ENCODE peak calls at places on chromosomes 4 and X, in five cellular contexts. P, U, Z, L and O are unnamed samples.

GRCh38 chrX:74614193-74614909 is at the start of gene RLIM:
- DNase-seq in P (peak), U (peak), Z (peak), L (peak), O (peak)

GRCh38 chr4:76197001-76197743 is 16.5 kb downstream of the SCARB2 start:
- DNase-seq in P (no peak), U (no peak), Z (peak), L (no peak), O (no peak)

GRCh38 chrX:46034868-46035267 is 510.4 kb downstream of the ZNF674 start:
- DNase-seq in P (no peak), U (no peak), Z (no peak), L (no peak), O (no peak)

GRCh38 chr4:1316537-1317168 is 27.0 kb downstream of the MAEA start:
- DNase-seq in P (no peak), U (no peak), Z (no peak), L (no peak), O (no peak)

GRCh38 chr4:2891294-2891693 is 47.6 kb downstream of the ADD1 start:
- DNase-seq in P (no peak), U (no peak), Z (no peak), L (no peak), O (no peak)

GRCh38 chr4:98448923-98449322 is 187.7 kb downstream of the RAP1GDS1 start:
- DNase-seq in P (no peak), U (no peak), Z (peak), L (no peak), O (no peak)

GRCh38 chr4:139300431-139301142 is 718 bp upstream of the NAA15 start:
- DNase-seq in P (no peak), U (no peak), Z (peak), L (no peak), O (no peak)

GRCh38 chr4:64969081-64969480 is 559.8 kb upstream of the TECRL start:
- DNase-seq in P (no peak), U (no peak), Z (no peak), L (no peak), O (no peak)

GRCh38 chr4:160143574-160143973 is 1040.7 kb downstream of the RAPGEF2 start:
- DNase-seq in P (no peak), U (no peak), Z (peak), L (no peak), O (no peak)

GRCh38 chr4:793109-793861 is 32.6 kb downstream of the CPLX1 start:
- DNase-seq in P (no peak), U (no peak), Z (no peak), L (no peak), O (no peak)

GRCh38 chr4:121370729-121371325 is 10.0 kb downstream of the QRFPR start:
- DNase-seq in P (no peak), U (no peak), Z (peak), L (peak), O (no peak)

GRCh38 chr4:61320154-61320553 is 120.0 kb downstream of the ADGRL3 start:
- DNase-seq in P (no peak), U (no peak), Z (peak), L (no peak), O (no peak)

GRCh38 chr4:122602277-122603142 is 18.4 kb downstream of the IL21 start:
- DNase-seq in P (no peak), U (no peak), Z (peak), L (no peak), O (no peak)

GRCh38 chr4:116082808-116083366 is 969.5 kb upstream of the NDST4 start:
- DNase-seq in P (no peak), U (no peak), Z (no peak), L (no peak), O (no peak)

GRCh38 chrX:140432328-140433025 is 72.4 kb downstream of the SOX3 start:
- DNase-seq in P (no peak), U (no peak), Z (no peak), L (peak), O (peak)

GRCh38 chrX:73683236-73683859 is 120.4 kb downstream of the CHIC1 start:
- DNase-seq in P (no peak), U (no peak), Z (no peak), L (no peak), O (no peak)

GRCh38 chrX:134604701-134605271 is 53.5 kb downstream of the PLAC1 start:
- DNase-seq in P (no peak), U (no peak), Z (peak), L (peak), O (no peak)

GRCh38 chr4:188854451-188854850 is 715.2 kb downstream of the TRIML1 start:
- DNase-seq in P (no peak), U (no peak), Z (no peak), L (no peak), O (no peak)

DNA sequence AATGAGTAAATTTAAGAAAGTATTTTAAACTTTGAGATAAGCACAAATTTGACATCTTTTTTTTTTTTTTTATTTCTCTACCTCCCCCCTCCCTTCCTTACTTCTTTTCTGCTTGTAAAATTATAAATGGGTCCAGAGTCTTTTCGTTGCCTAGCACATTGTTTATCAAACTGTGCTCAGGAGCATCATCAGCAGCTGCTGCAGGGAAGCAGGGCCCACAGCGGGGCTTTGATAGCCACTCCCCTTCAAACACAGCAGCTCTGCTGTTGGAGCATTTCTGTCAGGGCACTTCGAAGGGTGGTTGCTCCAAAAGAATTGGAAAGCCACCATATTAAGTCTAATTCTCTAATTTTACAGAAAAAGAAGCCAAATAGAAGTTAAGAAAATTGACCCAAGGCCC is 588.3 kb downstream of the SPRY1 start:
- DNase-seq in P (no peak), U (peak), Z (no peak), L (peak), O (no peak)
- H3K27ac ChIP-seq in P (no peak), U (peak), Z (no peak), L (peak), O (no peak)

GRCh38 chr4:4866833-4867744 is 7.6 kb downstream of the MSX1 start:
- DNase-seq in P (no peak), U (peak), Z (no peak), L (no peak), O (no peak)
- H3K4me3 ChIP-seq in P (peak), U (peak), Z (no peak), L (peak), O (peak)

DNA sequence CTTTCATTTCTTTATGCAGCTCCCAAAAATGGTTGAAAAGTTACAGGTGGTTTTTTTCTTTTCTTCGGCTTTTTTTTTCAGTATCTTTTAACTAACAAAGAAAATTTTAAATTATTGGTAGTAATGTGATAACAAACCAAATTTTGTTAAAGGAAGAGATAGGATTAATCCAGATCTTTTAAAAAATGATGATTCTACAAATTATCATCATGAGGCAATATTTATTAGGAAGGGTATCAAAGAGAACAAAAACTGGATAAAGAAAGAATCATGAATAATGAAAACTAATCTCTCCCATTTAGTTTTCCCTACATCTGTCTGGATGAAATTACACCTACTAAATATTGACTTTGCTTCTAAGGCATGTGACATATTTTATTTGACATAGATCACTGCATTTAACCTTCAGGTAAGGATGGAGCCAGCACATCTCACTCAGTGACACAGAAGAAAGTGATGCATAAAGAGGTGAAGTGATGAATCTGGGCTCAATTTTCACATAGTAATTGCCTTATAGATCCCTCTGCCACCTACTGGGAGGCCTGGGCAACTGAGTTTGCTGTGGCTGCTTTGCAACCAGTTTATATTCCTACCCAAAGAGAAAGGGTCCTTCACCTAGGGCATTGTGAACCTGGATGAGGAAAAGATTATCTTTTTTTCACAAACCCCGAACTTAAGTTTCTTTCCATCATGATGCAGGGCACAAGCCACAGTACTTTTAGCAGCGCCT is 155.6 kb downstream of the HNRNPD start:
- DNase-seq in P (no peak), U (no peak), Z (no peak), L (no peak), O (no peak)
- TF ChIP-seq CTCF in P (no peak), U (no peak), Z (peak), L (peak), O (no peak)

GRCh38 chr4:174460684-174461083 is 61.6 kb downstream of the HPGD start:
- DNase-seq in P (no peak), U (no peak), Z (peak), L (no peak), O (no peak)

GRCh38 chr4:174464949-174465348 is 57.3 kb downstream of the HPGD start:
- DNase-seq in P (no peak), U (no peak), Z (no peak), L (no peak), O (no peak)

GRCh38 chr4:174467107-174467506 is 55.2 kb downstream of the HPGD start:
- DNase-seq in P (no peak), U (no peak), Z (peak), L (no peak), O (no peak)

GRCh38 chr4:174457468-174457867 is 64.8 kb downstream of the HPGD start:
- DNase-seq in P (no peak), U (no peak), Z (no peak), L (no peak), O (no peak)

GRCh38 chr4:174461438-174462106 is 60.7 kb downstream of the HPGD start:
- DNase-seq in P (no peak), U (no peak), Z (no peak), L (no peak), O (no peak)
- H3K27ac ChIP-seq in P (no peak), U (no peak), Z (no peak), L (no peak), O (no peak)

GRCh38 chr4:184824081-184824775 is 1.5 kb downstream of the ACSL1 start:
- DNase-seq in P (no peak), U (no peak), Z (peak), L (no peak), O (no peak)
- H3K4me3 ChIP-seq in P (peak), U (peak), Z (peak), L (peak), O (peak)

DNA sequence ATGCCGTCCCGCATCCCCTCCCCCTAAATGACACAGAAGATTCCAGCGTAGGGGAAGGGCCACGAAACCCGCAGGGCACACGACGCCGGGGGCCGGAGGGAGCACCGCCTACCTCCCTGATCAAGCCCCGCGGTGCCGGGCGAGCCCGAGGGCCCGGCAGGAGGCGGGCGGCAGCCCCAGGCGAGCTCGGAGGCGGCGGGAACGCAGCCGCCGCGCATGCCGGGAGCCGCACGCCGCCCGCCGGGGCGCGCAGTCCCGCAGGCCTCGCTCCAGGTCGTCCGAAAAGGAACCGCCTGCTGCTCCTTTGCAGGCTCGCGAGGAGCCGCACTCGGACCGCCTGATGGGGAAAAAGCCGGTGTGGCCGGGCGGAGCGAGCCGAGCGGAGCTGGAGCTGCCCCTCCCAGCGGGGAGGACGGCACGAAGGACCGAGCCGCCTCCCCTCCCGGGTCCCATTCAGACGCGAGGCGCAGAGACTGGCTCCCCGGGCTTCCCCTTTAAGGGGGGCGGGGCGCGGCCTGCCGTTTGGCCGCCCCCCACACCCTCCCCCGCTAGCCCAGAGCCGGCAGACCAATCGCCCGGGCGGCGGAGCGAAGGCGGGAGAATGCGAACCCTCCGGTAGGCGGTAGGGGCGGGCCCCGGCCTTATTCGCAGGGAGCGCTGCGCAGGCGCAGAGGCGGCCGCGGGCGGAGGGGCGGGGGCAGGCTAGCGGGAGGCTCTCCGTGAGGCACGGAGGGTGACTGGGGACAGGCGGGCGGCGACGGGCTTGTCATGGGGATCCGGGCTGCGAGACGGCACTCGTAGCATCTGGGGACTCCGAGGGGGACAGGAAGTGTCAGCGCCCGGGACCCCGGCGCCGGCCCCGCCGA is 561 bp upstream of the ING2 start:
- DNase-seq in P (peak), U (peak), Z (peak), L (peak), O (peak)
- TF ChIP-seq CTCF in P (no peak), U (peak), Z (peak), L (peak), O (no peak)

GRCh38 chr4:78650106-78651021 is 98.8 kb downstream of the ANXA3 start:
- DNase-seq in P (no peak), U (no peak), Z (peak), L (no peak), O (no peak)
- H3K27ac ChIP-seq in P (no peak), U (no peak), Z (no peak), L (peak), O (no peak)

GRCh38 chr4:48112017-48112667 is 21.9 kb downstream of the TXK start:
- DNase-seq in P (no peak), U (no peak), Z (peak), L (no peak), O (no peak)
- H3K4me3 ChIP-seq in P (no peak), U (no peak), Z (no peak), L (no peak), O (no peak)